ENCODE peak calls at places on chromosomes 4 and X, in ten cellular contexts. F, A, W, H, G, S, D, Y, E and M are unnamed samples.

GRCh38 chr4:52317981-52318380 is 266.9 kb downstream of the SPATA18 start:
- DNase-seq in Y (no peak), W (no peak), D (no peak), G (no peak), S (no peak), E (peak), H (no peak), F (peak), A (no peak), M (no peak)

GRCh38 chr4:33316578-33316977 is 2596.4 kb downstream of the PCDH7 start:
- DNase-seq in F (no peak), G (no peak), W (no peak), A (no peak), E (no peak), Y (no peak), S (no peak), H (no peak), D (no peak), M (no peak)

GRCh38 chr4:15145709-15146108 is 143.4 kb downstream of the CPEB2 start:
- DNase-seq in S (no peak), A (no peak), H (no peak), D (no peak), Y (no peak), E (peak), W (no peak), F (no peak), G (no peak), M (no peak)

GRCh38 chr4:7771056-7771455 is 168.6 kb downstream of the AFAP1 start:
- DNase-seq in D (no peak), E (no peak), W (no peak), Y (peak), S (no peak), F (peak), H (no peak), G (no peak), A (no peak), M (no peak)

GRCh38 chr4:188197566-188197965 is 58.3 kb downstream of the TRIML1 start:
- DNase-seq in A (no peak), W (no peak), G (no peak), E (no peak), H (no peak), F (no peak), D (no peak), Y (no peak), S (no peak), M (no peak)

GRCh38 chr4:41360214-41360910 is 103.6 kb downstream of the UCHL1 start:
- DNase-seq in W (peak), H (peak), G (peak), E (peak), Y (no peak), D (peak), F (peak), A (peak), S (no peak), M (peak)

GRCh38 chrX:78527263-78527662 is 131.9 kb downstream of the RTL3 start:
- DNase-seq in A (no peak), Y (no peak), W (no peak), S (no peak), D (peak), E (peak), H (no peak), G (no peak), F (peak), M (no peak)

GRCh38 chr4:122218762-122219161 is 66.6 kb downstream of the BLTP1 start:
- DNase-seq in D (peak), W (no peak), F (no peak), E (peak), H (no peak), S (no peak), Y (no peak), A (no peak), G (no peak), M (no peak)

GRCh38 chr4:16897351-16897750 is 1.1 kb downstream of the LDB2 start:
- DNase-seq in D (no peak), G (no peak), F (no peak), Y (no peak), S (no peak), W (no peak), A (no peak), E (no peak), H (no peak), M (no peak)

GRCh38 chrX:133533249-133533648 is 118.0 kb upstream of the GPC4 start:
- DNase-seq in Y (no peak), D (no peak), H (no peak), W (no peak), S (no peak), A (no peak), G (no peak), E (no peak), F (no peak), M (no peak)

GRCh38 chrX:96611619-96612362 is 72.9 kb upstream of the DIAPH2 start:
- DNase-seq in W (no peak), D (peak), Y (no peak), S (no peak), F (no peak), H (no peak), A (no peak), E (no peak), G (no peak), M (no peak)

GRCh38 chr4:89365375-89366170 is 58.0 kb upstream of the GPRIN3 start:
- DNase-seq in F (peak), E (no peak), S (no peak), Y (no peak), D (no peak), W (no peak), A (no peak), H (no peak), G (no peak), M (no peak)

GRCh38 chr4:10620935-10621488 is 63.6 kb downstream of the CLNK start:
- DNase-seq in Y (no peak), G (no peak), A (no peak), S (no peak), D (no peak), W (no peak), H (no peak), E (no peak), F (no peak), M (no peak)

GRCh38 chrX:20347486-20347885 is 80.8 kb upstream of the RPS6KA3 start:
- DNase-seq in F (no peak), A (no peak), E (no peak), H (no peak), Y (no peak), D (peak), G (no peak), S (no peak), W (no peak), M (no peak)

GRCh38 chr4:1910643-1911042 is 39.5 kb downstream of the NSD2 start:
- DNase-seq in W (peak), Y (no peak), S (no peak), G (peak), D (peak), A (no peak), H (peak), E (peak), F (peak), M (no peak)

GRCh38 chrX:144717682-144718081 is 529.6 kb upstream of the SPANXN1 start:
- DNase-seq in W (no peak), E (no peak), S (no peak), H (no peak), D (no peak), A (no peak), Y (no peak), F (no peak), G (no peak), M (no peak)

GRCh38 chr4:84179413-84179812 is 319.7 kb downstream of the NKX6-1 start:
- DNase-seq in S (no peak), G (no peak), A (no peak), Y (no peak), F (no peak), D (no peak), W (no peak), H (no peak), E (no peak), M (no peak)

GRCh38 chr4:88277711-88278025 is 6.7 kb downstream of the PPM1K start:
- DNase-seq in W (no peak), E (no peak), F (no peak), H (no peak), D (no peak), A (no peak), Y (no peak), S (no peak), G (no peak), M (no peak)

GRCh38 chr4:26178874-26179273 is 141.9 kb upstream of the RBPJ start:
- DNase-seq in W (no peak), Y (no peak), F (no peak), S (no peak), G (no peak), E (no peak), H (no peak), A (no peak), D (peak), M (no peak)

GRCh38 chr4:156778606-156779005 is 193.0 kb downstream of the PDGFC start:
- DNase-seq in E (peak), F (peak), A (no peak), Y (no peak), H (no peak), D (peak), G (no peak), S (no peak), W (no peak), M (no peak)

GRCh38 chr4:3420956-3421355 is 20.8 kb upstream of the HGFAC start:
- DNase-seq in F (no peak), A (no peak), G (no peak), S (no peak), W (no peak), Y (no peak), H (no peak), D (no peak), E (no peak), M (no peak)

GRCh38 chr4:128427832-128428366 is 140.3 kb upstream of the PGRMC2 start:
- DNase-seq in E (peak), W (no peak), H (no peak), F (peak), Y (no peak), S (no peak), G (no peak), D (peak), A (no peak), M (no peak)

GRCh38 chr4:70667710-70668535 is 1.6 kb upstream of the JCHAIN start:
- DNase-seq in W (no peak), A (no peak), F (no peak), D (peak), G (no peak), E (no peak), H (no peak), S (no peak), Y (no peak), M (no peak)

GRCh38 chr4:73139991-73140390 is 70.5 kb upstream of the COX18 start:
- DNase-seq in D (no peak), W (no peak), G (no peak), S (no peak), F (no peak), H (no peak), E (no peak), Y (no peak), A (no peak), M (no peak)

GRCh38 chr4:5789141-5789540 is 78.1 kb downstream of the EVC start:
- DNase-seq in Y (no peak), H (no peak), G (no peak), A (no peak), W (no peak), D (no peak), E (no peak), S (no peak), F (no peak), M (no peak)

GRCh38 chr4:66694716-66695115 is 850.6 kb downstream of the CENPC start:
- DNase-seq in S (no peak), Y (no peak), E (peak), A (no peak), H (no peak), F (no peak), D (no peak), W (no peak), G (no peak), M (no peak)

GRCh38 chr4:5770051-5770450 is 59.0 kb downstream of the EVC start:
- DNase-seq in G (no peak), Y (no peak), W (no peak), F (no peak), D (no peak), S (no peak), A (no peak), H (no peak), E (no peak), M (no peak)

GRCh38 chr4:1517592-1518411 is 111.6 kb upstream of the NKX1-1 start:
- DNase-seq in W (no peak), S (no peak), E (no peak), Y (no peak), A (no peak), G (no peak), D (no peak), F (no peak), H (no peak), M (peak)

GRCh38 chr4:161252520-161253141 is 911.2 kb downstream of the FSTL5 start:
- DNase-seq in D (peak), A (no peak), W (no peak), F (peak), H (no peak), G (no peak), E (peak), S (no peak), Y (no peak), M (no peak)

GRCh38 chr4:122810669-122811068 is 16.0 kb upstream of the FGF2 start:
- DNase-seq in F (no peak), D (no peak), W (no peak), Y (no peak), E (no peak), A (no peak), H (no peak), G (no peak), S (no peak), M (no peak)

GRCh38 chr4:177235026-177235425 is 74.6 kb upstream of the NEIL3 start:
- DNase-seq in E (no peak), A (no peak), S (no peak), Y (no peak), F (peak), G (no peak), W (no peak), H (no peak), D (peak), M (no peak)

GRCh38 chrX:49001521-49002090 is 458 bp downstream of the GRIPAP1 start:
- DNase-seq in F (peak), S (no peak), A (no peak), G (peak), Y (peak), E (peak), W (peak), D (peak), H (no peak), M (no peak)

GRCh38 chrX:11352296-11352741 is 59.1 kb downstream of the AMELX start:
- DNase-seq in S (no peak), E (peak), G (no peak), F (no peak), Y (no peak), A (no peak), H (no peak), W (no peak), D (no peak), M (no peak)

GRCh38 chr4:37279894-37280592 is 35.5 kb downstream of the NWD2 start:
- DNase-seq in D (no peak), A (no peak), S (no peak), F (peak), W (no peak), H (no peak), G (no peak), E (peak), Y (no peak), M (no peak)

GRCh38 chr4:13966241-13967195 is 339.0 kb upstream of the BOD1L1 start:
- DNase-seq in A (no peak), F (peak), S (no peak), Y (no peak), W (no peak), H (no peak), D (peak), E (peak), G (peak), M (no peak)

GRCh38 chr4:106355193-106355592 is 13.4 kb downstream of the GIMD1 start:
- DNase-seq in D (peak), G (peak), H (no peak), S (no peak), A (no peak), W (no peak), F (no peak), E (no peak), Y (no peak), M (no peak)

GRCh38 chr4:107037188-107037587 is 1.1 kb upstream of the DKK2 start:
- DNase-seq in E (peak), D (peak), A (no peak), G (peak), H (peak), F (no peak), W (peak), S (no peak), Y (no peak), M (peak)

GRCh38 chrX:9902651-9903050 is 64.5 kb upstream of the CLDN34 start:
- DNase-seq in D (no peak), H (peak), A (no peak), G (no peak), S (no peak), W (no peak), Y (no peak), E (peak), F (peak), M (no peak)

DNA sequence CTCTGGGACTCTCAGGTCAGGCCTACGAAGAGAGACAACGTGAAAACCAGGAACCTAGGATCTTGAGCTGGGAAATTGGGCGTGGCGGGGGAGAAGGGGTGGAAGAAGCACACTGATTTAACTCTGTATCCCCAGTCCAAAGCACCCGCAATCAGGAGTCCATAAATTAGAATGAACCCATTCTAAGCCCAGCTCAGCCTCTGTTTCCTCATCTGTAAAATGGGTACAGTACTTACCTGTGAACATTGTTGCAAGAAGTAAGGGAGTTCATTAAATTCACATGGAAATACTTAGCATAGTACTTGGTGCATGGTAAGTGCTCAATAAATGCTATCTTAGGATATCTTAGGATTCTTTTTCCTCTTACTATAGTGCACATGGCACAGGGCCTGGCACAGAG is 326.7 kb downstream of the BCOR start:
- DNase-seq in S (no peak), H (no peak), D (no peak), W (no peak), Y (no peak), E (no peak), A (no peak), G (no peak), F (no peak), M (no peak)
- TF ChIP-seq CTCF in S (no peak), H (no peak), D (no peak), W (no peak), Y (no peak), E (no peak), A (no peak), G (no peak), F (no peak), M (no peak)

DNA sequence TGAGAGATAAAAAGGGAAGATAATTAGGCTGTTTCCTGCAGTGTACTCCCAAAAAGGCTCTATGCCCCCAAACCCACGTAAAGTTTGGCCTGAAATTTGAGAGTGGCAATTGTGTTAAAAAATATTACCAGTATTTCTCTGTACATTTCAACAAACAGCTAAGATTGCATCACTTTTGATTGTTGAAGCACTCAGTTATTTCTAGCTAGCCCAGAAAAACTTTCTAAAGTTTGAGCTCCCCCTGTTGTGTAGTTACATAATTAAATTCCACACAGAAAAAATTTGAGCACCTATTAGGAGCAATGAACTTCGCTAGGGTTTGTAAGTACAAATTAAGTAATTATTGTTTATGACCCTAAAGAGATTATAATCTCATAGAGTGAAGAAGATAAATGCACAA is 109.4 kb downstream of the DLG3 start:
- DNase-seq in E (peak), Y (no peak), S (no peak), H (no peak), F (peak), A (no peak), G (no peak), D (peak), W (no peak), M (no peak)
- TF ChIP-seq CTCF in E (peak), Y (no peak), S (no peak), H (no peak), F (peak), A (peak), G (no peak), D (peak), W (no peak), M (no peak)

GRCh38 chrX:40177942-40178715 is 80.4 kb upstream of the BCOR start:
- DNase-seq in A (no peak), D (no peak), H (no peak), W (no peak), G (no peak), F (no peak), S (no peak), Y (no peak), E (no peak), M (no peak)
- TF ChIP-seq CTCF in A (no peak), D (no peak), H (no peak), W (no peak), G (no peak), F (no peak), S (no peak), Y (no peak), E (no peak), M (no peak)

DNA sequence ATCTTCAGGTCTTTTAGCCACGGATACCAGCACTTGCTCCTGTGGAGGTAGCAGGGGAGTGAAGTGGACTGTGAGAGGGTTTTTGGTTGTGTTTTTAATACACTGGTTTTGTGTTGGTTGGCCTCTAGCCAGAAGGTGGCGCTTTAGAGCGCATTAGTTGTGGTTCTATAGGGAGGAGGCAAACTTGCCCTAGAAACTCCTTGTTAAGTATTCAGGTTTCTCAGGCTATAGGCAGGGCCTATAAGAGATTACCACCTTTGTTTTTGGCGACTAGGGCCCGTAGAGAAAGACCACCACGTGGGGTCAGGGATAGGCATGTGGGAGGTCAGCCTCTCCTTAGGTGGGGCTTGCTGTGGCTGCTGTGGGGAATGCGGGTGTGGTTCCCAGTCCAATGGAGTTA is 221.6 kb upstream of the SPANXN4 start:
- DNase-seq in S (no peak), F (no peak), A (no peak), G (no peak), W (no peak), E (peak), D (no peak), Y (no peak), H (no peak), M (no peak)
- TF ChIP-seq CTCF in S (no peak), F (no peak), A (no peak), G (no peak), W (peak), E (peak), D (no peak), Y (no peak), H (no peak), M (no peak)

GRCh38 chr4:99763635-99764101 is 53.0 kb upstream of the DAPP1 start:
- DNase-seq in D (peak), W (no peak), A (no peak), S (no peak), F (peak), Y (no peak), G (no peak), H (no peak), E (peak), M (no peak)
- TF ChIP-seq CTCF in D (no peak), W (no peak), A (no peak), S (no peak), F (no peak), Y (no peak), G (no peak), H (no peak), E (no peak), M (no peak)

DNA sequence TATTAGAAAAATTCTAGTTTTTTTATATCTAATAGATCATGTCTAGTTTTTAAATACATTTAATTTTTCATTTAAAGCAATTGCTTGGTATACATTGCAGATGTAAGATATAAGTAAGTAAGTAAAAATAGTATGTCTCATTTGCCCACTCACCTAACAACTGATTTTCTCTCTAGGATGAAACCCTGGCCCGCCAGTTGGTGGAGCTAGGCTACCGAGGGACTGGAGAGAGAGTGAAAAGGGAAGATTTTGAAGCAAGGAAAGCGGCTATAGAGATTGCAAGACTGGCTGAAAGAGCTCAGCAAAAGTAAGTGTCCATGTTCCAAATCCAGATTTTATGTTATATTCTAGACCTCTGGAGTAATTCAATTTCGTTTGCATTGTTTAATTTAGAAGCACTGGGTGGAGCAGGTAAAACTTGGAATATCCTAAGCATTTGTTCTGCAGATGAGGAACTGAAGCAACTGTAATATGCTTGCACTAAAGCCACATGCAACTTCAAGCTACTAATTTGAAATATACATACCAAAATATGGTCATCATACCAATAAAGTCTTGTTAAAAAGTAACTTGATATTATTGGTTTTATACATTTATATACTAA is 27.1 kb downstream of the CFAP299 start:
- DNase-seq in S (no peak), D (peak), W (peak), A (no peak), F (peak), H (no peak), E (peak), G (peak), Y (peak), M (peak)
- TF ChIP-seq CTCF in S (no peak), D (peak), W (peak), A (no peak), F (peak), H (peak), E (peak), G (peak), Y (peak), M (peak)